ENCODE peak calls at places on chromosomes 13 and 19, in eight cellular contexts. O, Q, G, F, S, K, D and C are unnamed samples.

GRCh38 chr13:35736876-35737275 is 260.4 kb upstream of the MAB21L1 start:
- DNase-seq in O (no peak), Q (no peak), G (no peak), F (no peak), S (no peak), K (no peak), D (peak), C (no peak)

GRCh38 chr19:10871711-10872550 is 578 bp downstream of the CARM1 start:
- DNase-seq in O (peak), Q (peak), G (no peak), F (peak), S (peak), K (no peak), D (peak), C (peak)

GRCh38 chr13:26585136-26585535 is 27.7 kb downstream of the WASF3 start:
- DNase-seq in O (no peak), Q (no peak), G (no peak), F (no peak), S (no peak), K (peak), D (no peak), C (no peak)

GRCh38 chr13:30107126-30107525 is 200.2 kb downstream of the KATNAL1 start:
- DNase-seq in O (peak), Q (no peak), G (no peak), F (no peak), S (no peak), K (no peak), D (no peak), C (no peak)

GRCh38 chr13:109971006-109971744 is 184.8 kb upstream of the IRS2 start:
- DNase-seq in O (no peak), Q (no peak), G (no peak), F (no peak), S (no peak), K (no peak), D (peak), C (no peak)

GRCh38 chr19:53882391-53883050 is 524 bp downstream of the PRKCG start:
- DNase-seq in O (no peak), Q (no peak), G (no peak), F (no peak), S (no peak), K (no peak), D (no peak), C (no peak)

GRCh38 chr19:869245-870177 is 10.0 kb downstream of the CFD start:
- DNase-seq in O (peak), Q (no peak), G (peak), F (peak), S (peak), K (peak), D (peak), C (peak)

GRCh38 chr13:109191422-109191821 is 562.0 kb downstream of the MYO16 start:
- DNase-seq in O (no peak), Q (no peak), G (no peak), F (no peak), S (no peak), K (no peak), D (no peak), C (no peak)

GRCh38 chr19:7480975-7481265 is 7.9 kb downstream of the PEX11G start:
- DNase-seq in O (no peak), Q (no peak), G (no peak), F (no peak), S (no peak), K (no peak), D (no peak), C (no peak)

GRCh38 chr13:41352935-41353801 is 42.1 kb downstream of the NAA16 start:
- DNase-seq in O (peak), Q (no peak), G (peak), F (peak), S (peak), K (peak), D (no peak), C (peak)

GRCh38 chr13:106274551-106275208 is 260.8 kb downstream of the EFNB2 start:
- DNase-seq in O (no peak), Q (no peak), G (no peak), F (no peak), S (no peak), K (no peak), D (no peak), C (no peak)

GRCh38 chr19:58386166-58386575 is 898 bp upstream of the RPS5 start:
- DNase-seq in O (no peak), Q (no peak), G (no peak), F (no peak), S (no peak), K (no peak), D (peak), C (no peak)

GRCh38 chr19:45882652-45883585 is 3.0 kb downstream of the IRF2BP1 start:
- DNase-seq in O (peak), Q (peak), G (peak), F (peak), S (peak), K (peak), D (peak), C (peak)
- TF ChIP-seq POLR2A in O (no peak), Q (peak), G (no peak), F (no peak), S (peak), K (no peak), D (no peak), C (no peak)

GRCh38 chr19:40474737-40475136 is 7.9 kb downstream of the SPTBN4 start:
- DNase-seq in O (no peak), Q (no peak), G (no peak), F (no peak), S (no peak), K (no peak), D (no peak), C (no peak)

GRCh38 chr19:40471111-40471510 is 4.3 kb downstream of the SPTBN4 start:
- DNase-seq in O (no peak), Q (no peak), G (no peak), F (no peak), S (no peak), K (no peak), D (no peak), C (no peak)

GRCh38 chr19:40467007-40467565 is 285 bp downstream of the SPTBN4 start:
- DNase-seq in O (no peak), Q (no peak), G (no peak), F (peak), S (peak), K (no peak), D (no peak), C (no peak)

GRCh38 chr19:40472516-40472915 is 5.7 kb downstream of the SPTBN4 start:
- DNase-seq in O (no peak), Q (no peak), G (no peak), F (no peak), S (no peak), K (no peak), D (no peak), C (no peak)
- TF ChIP-seq POLR2A in O (no peak), Q (no peak), G (no peak), F (no peak), S (no peak), K (no peak), D (no peak), C (no peak)

GRCh38 chr19:47273313-47274070 is 1.2 kb upstream of the INAFM1 start:
- DNase-seq in O (peak), Q (peak), G (peak), F (peak), S (peak), K (peak), D (peak), C (peak)

GRCh38 chr19:47271949-47272348 is 2.7 kb upstream of the INAFM1 start:
- DNase-seq in O (peak), Q (no peak), G (no peak), F (peak), S (no peak), K (no peak), D (no peak), C (no peak)

GRCh38 chr19:47274071-47274890 is at the start of gene INAFM1:
- DNase-seq in O (peak), Q (peak), G (peak), F (peak), S (peak), K (peak), D (peak), C (peak)

GRCh38 chr19:47270408-47270807 is 4.3 kb upstream of the INAFM1 start:
- DNase-seq in O (no peak), Q (no peak), G (no peak), F (peak), S (no peak), K (no peak), D (no peak), C (no peak)

DNA sequence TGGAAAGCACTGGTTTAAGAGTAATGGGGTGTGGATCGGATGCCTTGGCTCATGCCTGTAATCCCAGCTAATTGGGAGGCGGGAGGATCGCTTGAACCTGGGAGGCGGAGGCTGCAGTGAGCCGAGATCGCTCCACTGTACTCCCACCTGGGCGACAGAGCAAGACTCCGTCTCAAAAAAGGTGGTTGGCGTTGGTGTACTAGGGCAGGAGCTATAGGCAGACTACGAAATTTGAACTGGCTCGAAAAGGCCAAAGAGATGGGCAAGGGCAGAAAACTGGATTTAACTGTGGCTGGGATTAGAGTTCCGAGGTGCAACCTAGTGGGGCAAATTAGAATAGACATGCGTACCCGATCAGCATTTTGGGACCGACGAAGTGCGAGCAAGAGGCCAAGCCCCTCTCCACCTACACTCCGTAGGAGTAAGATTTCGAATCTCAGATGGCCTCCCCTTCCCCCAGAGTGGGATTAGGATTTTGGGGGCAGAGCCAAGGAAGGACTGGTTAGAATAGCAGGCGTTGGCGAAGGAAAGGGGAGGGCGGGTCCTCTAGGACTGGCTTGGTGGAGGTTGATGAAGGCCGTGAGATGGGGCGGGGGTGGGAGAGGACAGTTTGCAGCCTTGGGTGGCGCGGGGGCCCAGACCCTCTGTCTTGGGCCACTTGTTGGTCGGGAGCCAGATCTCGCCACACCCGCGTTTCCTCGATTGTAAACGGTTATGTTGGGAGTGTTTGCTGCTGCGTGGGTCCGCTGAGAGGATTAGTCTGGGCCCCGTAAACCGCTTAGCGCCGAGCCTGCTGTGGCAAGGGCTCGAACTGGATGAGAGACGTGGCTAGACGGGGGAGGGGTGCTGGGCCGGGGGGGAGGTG is 2.0 kb upstream of the INAFM1 start:
- DNase-seq in O (peak), Q (peak), G (no peak), F (peak), S (peak), K (no peak), D (peak), C (no peak)
- TF ChIP-seq POLR2A in O (no peak), Q (no peak), G (no peak), F (no peak), S (no peak), K (no peak), D (no peak), C (no peak)

GRCh38 chr13:54660277-54660676 is 1631.7 kb downstream of the OLFM4 start:
- DNase-seq in O (no peak), Q (no peak), G (no peak), F (no peak), S (no peak), K (no peak), D (no peak), C (no peak)
- TF ChIP-seq POLR2A in O (no peak), Q (no peak), G (no peak), F (no peak), S (no peak), K (no peak), D (no peak), C (no peak)

GRCh38 chr19:41320568-41320967 is 10.6 kb downstream of the CCDC97 start:
- DNase-seq in O (no peak), Q (no peak), G (no peak), F (no peak), S (no peak), K (no peak), D (no peak), C (no peak)
- TF ChIP-seq POLR2A in O (no peak), Q (no peak), G (no peak), F (no peak), S (no peak), K (no peak), D (no peak), C (no peak)

GRCh38 chr19:43754562-43755255 is at the start of gene SMG9:
- DNase-seq in O (peak), Q (peak), G (peak), F (peak), S (peak), K (peak), D (peak), C (peak)
- TF ChIP-seq POLR2A in O (peak), Q (peak), G (no peak), F (peak), S (peak), K (peak), D (peak), C (peak)

DNA sequence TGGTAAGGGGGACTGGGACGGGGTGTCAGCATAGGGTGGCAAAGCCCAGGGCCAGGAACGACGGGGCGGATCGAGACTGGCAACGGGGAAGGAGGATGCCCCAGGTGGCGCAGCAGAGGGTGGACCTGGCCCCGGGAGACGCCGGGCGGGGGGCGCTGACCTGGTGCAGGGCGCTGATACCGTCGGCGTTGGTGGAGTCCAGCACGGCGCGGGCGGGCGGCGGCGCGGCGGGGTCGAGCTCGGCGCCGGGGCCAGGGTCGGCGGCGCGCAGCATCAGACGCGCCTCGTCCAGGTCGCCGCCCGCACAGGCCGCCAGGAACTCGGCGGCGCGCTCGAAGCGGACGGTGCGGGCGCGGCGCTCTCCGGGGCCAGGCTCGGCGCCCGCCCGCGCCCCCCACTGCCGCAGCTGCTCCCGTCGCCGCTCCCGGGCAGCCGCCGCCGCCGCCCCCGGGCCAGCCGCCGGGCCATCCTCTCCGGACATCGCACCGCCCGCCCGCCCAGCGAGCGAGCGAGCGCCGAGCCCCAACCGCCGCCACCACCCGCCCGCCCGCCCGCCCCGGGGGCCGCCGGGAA is 288 bp downstream of the PPP1R12C start:
- DNase-seq in O (peak), Q (no peak), G (no peak), F (peak), S (peak), K (no peak), D (peak), C (peak)
- TF ChIP-seq POLR2A in O (peak), Q (no peak), G (no peak), F (peak), S (no peak), K (no peak), D (no peak), C (peak)